ENCODE peak calls at places on chromosomes 12 and 14, in seven cellular contexts. T, E, Y, M, K, O and D are unnamed samples.

GRCh38 chr14:103886304-103887169 is 39.2 kb upstream of the PPP1R13B start:
- DNase-seq in E (no peak), M (peak), O (no peak), T (no peak), Y (no peak), K (no peak), D (no peak)

GRCh38 chr14:59251811-59252771 is 63.6 kb downstream of the DAAM1 start:
- DNase-seq in E (no peak), T (no peak), K (no peak), Y (no peak), M (no peak), O (no peak), D (no peak)

GRCh38 chr12:50059440-50060119 is 2.2 kb downstream of the ASIC1 start:
- DNase-seq in T (peak), M (no peak), K (no peak), E (no peak), O (no peak), Y (no peak), D (no peak)

GRCh38 chr12:105561981-105562726 is 231.7 kb downstream of the C12orf75 start:
- DNase-seq in T (no peak), Y (peak), E (peak), O (peak), K (no peak), M (peak), D (peak)

GRCh38 chr14:77266336-77266735 is 4.7 kb downstream of the NGB start:
- DNase-seq in Y (no peak), E (no peak), T (no peak), O (no peak), M (no peak), K (no peak), D (no peak)

GRCh38 chr14:85296466-85297210 is 233.3 kb upstream of the FLRT2 start:
- DNase-seq in M (no peak), O (no peak), Y (no peak), T (no peak), K (no peak), E (no peak), D (no peak)

GRCh38 chr12:121048442-121048841 is 9.4 kb upstream of the OASL start:
- DNase-seq in E (no peak), M (no peak), K (no peak), Y (no peak), O (no peak), T (no peak), D (no peak)

GRCh38 chr12:85920324-85920947 is 46.3 kb downstream of the NTS start:
- DNase-seq in Y (no peak), K (peak), M (no peak), T (no peak), E (peak), O (peak), D (no peak)

GRCh38 chr12:57796996-57797395 is 14.4 kb downstream of the TSFM start:
- DNase-seq in K (no peak), Y (no peak), T (no peak), M (no peak), O (no peak), E (no peak), D (no peak)

GRCh38 chr14:52068741-52069616 is at the start of gene NID2:
- DNase-seq in E (peak), K (peak), O (no peak), Y (peak), M (peak), T (peak), D (peak)

GRCh38 chr12:128933926-128934325 is 80.6 kb downstream of the GLT1D1 start:
- DNase-seq in Y (no peak), T (no peak), M (no peak), K (no peak), O (no peak), E (no peak), D (no peak)

GRCh38 chr14:56189306-56189705 is 71.1 kb downstream of the PELI2 start:
- DNase-seq in M (no peak), Y (no peak), K (no peak), E (no peak), O (no peak), T (no peak), D (no peak)

GRCh38 chr14:83779266-83779665 is 1750.7 kb upstream of the FLRT2 start:
- DNase-seq in O (no peak), K (no peak), M (no peak), E (no peak), Y (no peak), T (no peak), D (no peak)

GRCh38 chr12:64186789-64187188 is 35.3 kb downstream of the KICS2 start:
- DNase-seq in T (no peak), E (no peak), M (no peak), O (no peak), K (no peak), Y (no peak), D (no peak)

GRCh38 chr14:100533647-100534485 is 53.4 kb downstream of the BEGAIN start:
- DNase-seq in T (no peak), E (no peak), K (no peak), Y (no peak), O (no peak), M (peak), D (peak)

GRCh38 chr12:19388131-19388549 is 51.2 kb upstream of the AEBP2 start:
- DNase-seq in E (no peak), O (no peak), K (no peak), T (no peak), M (peak), Y (no peak), D (no peak)